ENCODE peak calls at places on chromosomes 7 and 10, in seven cellular contexts. One of them, this sample, is unnamed. For H3K4me1, the result is how much of the 10 kb centered on the place peaks cover.

GRCh38 chr7:142231716-142232115 is 26.1 kb downstream of the PRSS58 start:
- DNase-seq in PC-3: peak
- DNase-seq in aorta: no peak
- DNase-seq in neuronal stem cell: peak
- DNase-seq in CD4-positive, CD25-positive, alpha-beta regulatory T cell: no peak
- DNase-seq in body of pancreas: no peak
- DNase-seq in upper lobe of right lung: no peak
- DNase-seq in this sample: no peak

GRCh38 chr10:18334116-18334867 is 194.1 kb downstream of the CACNB2 start:
- DNase-seq in PC-3: no peak
- DNase-seq in aorta: no peak
- DNase-seq in neuronal stem cell: no peak
- DNase-seq in CD4-positive, CD25-positive, alpha-beta regulatory T cell: no peak
- DNase-seq in body of pancreas: no peak
- DNase-seq in upper lobe of right lung: no peak
- DNase-seq in this sample: no peak

GRCh38 chr10:37535459-37536246 is 321.8 kb downstream of the ZNF248 start:
- DNase-seq in PC-3: peak
- DNase-seq in aorta: no peak
- DNase-seq in neuronal stem cell: no peak
- DNase-seq in CD4-positive, CD25-positive, alpha-beta regulatory T cell: no peak
- DNase-seq in body of pancreas: no peak
- DNase-seq in upper lobe of right lung: no peak
- DNase-seq in this sample: no peak

GRCh38 chr10:24488631-24489030 is 235.1 kb downstream of the ARHGAP21 start:
- DNase-seq in PC-3: no peak
- DNase-seq in aorta: no peak
- DNase-seq in neuronal stem cell: no peak
- DNase-seq in CD4-positive, CD25-positive, alpha-beta regulatory T cell: no peak
- DNase-seq in body of pancreas: peak
- DNase-seq in upper lobe of right lung: no peak
- DNase-seq in this sample: no peak

GRCh38 chr7:97226541-97226940 is 109.0 kb downstream of the SDHAF3 start:
- DNase-seq in PC-3: no peak
- DNase-seq in aorta: no peak
- DNase-seq in neuronal stem cell: no peak
- DNase-seq in CD4-positive, CD25-positive, alpha-beta regulatory T cell: no peak
- DNase-seq in body of pancreas: no peak
- DNase-seq in upper lobe of right lung: no peak
- DNase-seq in this sample: no peak

GRCh38 chr10:128078136-128078969 is 47.9 kb downstream of the MKI67 start:
- DNase-seq in PC-3: peak
- DNase-seq in aorta: peak
- DNase-seq in neuronal stem cell: peak
- DNase-seq in CD4-positive, CD25-positive, alpha-beta regulatory T cell: peak
- DNase-seq in body of pancreas: no peak
- DNase-seq in upper lobe of right lung: peak
- DNase-seq in this sample: no peak

GRCh38 chr10:127036987-127037386 is 131.8 kb downstream of the DOCK1 start:
- DNase-seq in PC-3: no peak
- DNase-seq in aorta: no peak
- DNase-seq in neuronal stem cell: no peak
- DNase-seq in CD4-positive, CD25-positive, alpha-beta regulatory T cell: no peak
- DNase-seq in body of pancreas: no peak
- DNase-seq in upper lobe of right lung: no peak
- DNase-seq in this sample: no peak

GRCh38 chr10:95505641-95506040 is 55.5 kb downstream of the SORBS1 start:
- DNase-seq in PC-3: no peak
- DNase-seq in aorta: no peak
- DNase-seq in neuronal stem cell: no peak
- DNase-seq in CD4-positive, CD25-positive, alpha-beta regulatory T cell: no peak
- DNase-seq in body of pancreas: no peak
- DNase-seq in upper lobe of right lung: no peak
- DNase-seq in this sample: no peak

GRCh38 chr10:20593649-20594048 is 303.5 kb downstream of the NEBL start:
- DNase-seq in PC-3: no peak
- DNase-seq in aorta: no peak
- DNase-seq in neuronal stem cell: no peak
- DNase-seq in CD4-positive, CD25-positive, alpha-beta regulatory T cell: no peak
- DNase-seq in body of pancreas: no peak
- DNase-seq in upper lobe of right lung: no peak
- DNase-seq in this sample: no peak

GRCh38 chr10:26679588-26679987 is 17.9 kb upstream of the PDSS1 start:
- DNase-seq in PC-3: no peak
- DNase-seq in aorta: no peak
- DNase-seq in neuronal stem cell: no peak
- DNase-seq in CD4-positive, CD25-positive, alpha-beta regulatory T cell: no peak
- DNase-seq in body of pancreas: no peak
- DNase-seq in upper lobe of right lung: no peak
- DNase-seq in this sample: no peak

GRCh38 chr7:45663167-45663921 is 89.2 kb downstream of the ADCY1 start:
- DNase-seq in PC-3: peak
- DNase-seq in aorta: no peak
- DNase-seq in neuronal stem cell: peak
- DNase-seq in CD4-positive, CD25-positive, alpha-beta regulatory T cell: peak
- DNase-seq in body of pancreas: peak
- DNase-seq in upper lobe of right lung: no peak
- DNase-seq in this sample: no peak

GRCh38 chr7:94393251-94393758 is 1.4 kb upstream of the COL1A2 start:
- DNase-seq in PC-3: no peak
- DNase-seq in aorta: peak
- DNase-seq in neuronal stem cell: peak
- DNase-seq in CD4-positive, CD25-positive, alpha-beta regulatory T cell: no peak
- DNase-seq in body of pancreas: no peak
- DNase-seq in upper lobe of right lung: no peak
- DNase-seq in this sample: no peak

GRCh38 chr7:13633857-13634256 is 355.6 kb downstream of the ETV1 start:
- DNase-seq in PC-3: no peak
- DNase-seq in aorta: no peak
- DNase-seq in neuronal stem cell: no peak
- DNase-seq in CD4-positive, CD25-positive, alpha-beta regulatory T cell: no peak
- DNase-seq in body of pancreas: no peak
- DNase-seq in upper lobe of right lung: no peak
- DNase-seq in this sample: no peak

DNA sequence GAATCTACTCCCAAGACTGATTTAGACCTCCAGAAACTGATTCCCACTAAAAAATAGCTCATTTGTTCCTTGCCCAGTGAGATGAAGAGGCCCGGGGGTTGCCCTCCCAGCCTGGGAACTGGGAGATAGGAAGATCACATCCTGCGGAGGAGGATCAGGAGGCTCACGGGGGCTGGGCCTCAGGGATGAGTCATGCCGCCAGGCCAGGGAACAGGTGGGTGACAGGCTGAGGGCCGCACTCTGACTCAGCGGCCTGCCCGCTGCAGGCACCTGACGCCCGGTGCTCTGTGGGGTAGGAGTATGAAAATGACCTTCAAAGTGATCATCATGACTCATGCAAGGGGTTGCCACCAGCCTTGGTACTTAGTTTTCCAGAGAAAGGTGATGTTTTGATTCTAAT is 104.5 kb upstream of the ZPBP start:
- DNase-seq in PC-3: peak
- DNase-seq in aorta: no peak
- DNase-seq in neuronal stem cell: no peak
- DNase-seq in CD4-positive, CD25-positive, alpha-beta regulatory T cell: peak
- DNase-seq in body of pancreas: no peak
- DNase-seq in upper lobe of right lung: no peak
- DNase-seq in this sample: no peak
- H3K4me1 ChIP-seq in PC-3: under half
- H3K4me1 ChIP-seq in aorta: under half
- H3K4me1 ChIP-seq in neuronal stem cell: under half
- H3K4me1 ChIP-seq in CD4-positive, CD25-positive, alpha-beta regulatory T cell: under half
- H3K4me1 ChIP-seq in body of pancreas: under half
- H3K4me1 ChIP-seq in upper lobe of right lung: under half
- H3K4me1 ChIP-seq in this sample: under half

GRCh38 chr10:122592161-122592560 is 31.6 kb downstream of the DMBT1 start:
- DNase-seq in PC-3: no peak
- DNase-seq in aorta: no peak
- DNase-seq in neuronal stem cell: no peak
- DNase-seq in CD4-positive, CD25-positive, alpha-beta regulatory T cell: no peak
- DNase-seq in body of pancreas: no peak
- DNase-seq in upper lobe of right lung: no peak
- DNase-seq in this sample: no peak

GRCh38 chr10:122591736-122592135 is 31.2 kb downstream of the DMBT1 start:
- DNase-seq in PC-3: no peak
- DNase-seq in aorta: no peak
- DNase-seq in neuronal stem cell: no peak
- DNase-seq in CD4-positive, CD25-positive, alpha-beta regulatory T cell: no peak
- DNase-seq in body of pancreas: no peak
- DNase-seq in upper lobe of right lung: no peak
- DNase-seq in this sample: no peak

GRCh38 chr10:122587099-122587725 is 26.7 kb downstream of the DMBT1 start:
- DNase-seq in PC-3: no peak
- DNase-seq in aorta: no peak
- DNase-seq in neuronal stem cell: no peak
- DNase-seq in CD4-positive, CD25-positive, alpha-beta regulatory T cell: no peak
- DNase-seq in body of pancreas: no peak
- DNase-seq in upper lobe of right lung: no peak
- DNase-seq in this sample: no peak

GRCh38 chr10:122590158-122590557 is 29.6 kb downstream of the DMBT1 start:
- DNase-seq in PC-3: no peak
- DNase-seq in aorta: no peak
- DNase-seq in neuronal stem cell: no peak
- DNase-seq in CD4-positive, CD25-positive, alpha-beta regulatory T cell: no peak
- DNase-seq in body of pancreas: no peak
- DNase-seq in upper lobe of right lung: no peak
- DNase-seq in this sample: no peak

GRCh38 chr10:122588381-122588780 is 27.8 kb downstream of the DMBT1 start:
- DNase-seq in PC-3: no peak
- DNase-seq in aorta: no peak
- DNase-seq in neuronal stem cell: no peak
- DNase-seq in CD4-positive, CD25-positive, alpha-beta regulatory T cell: no peak
- DNase-seq in body of pancreas: no peak
- DNase-seq in upper lobe of right lung: no peak
- DNase-seq in this sample: no peak
- H3K4me1 ChIP-seq in PC-3: under half
- H3K4me1 ChIP-seq in aorta: under half
- H3K4me1 ChIP-seq in neuronal stem cell: under half
- H3K4me1 ChIP-seq in CD4-positive, CD25-positive, alpha-beta regulatory T cell: under half
- H3K4me1 ChIP-seq in body of pancreas: under half
- H3K4me1 ChIP-seq in upper lobe of right lung: under half
- H3K4me1 ChIP-seq in this sample: under half

GRCh38 chr10:79195091-79195923 is 126.5 kb downstream of the ZMIZ1 start:
- DNase-seq in PC-3: peak
- DNase-seq in aorta: peak
- DNase-seq in neuronal stem cell: peak
- DNase-seq in CD4-positive, CD25-positive, alpha-beta regulatory T cell: peak
- DNase-seq in body of pancreas: peak
- DNase-seq in upper lobe of right lung: peak
- DNase-seq in this sample: peak

GRCh38 chr10:79196470-79197461 is 128.0 kb downstream of the ZMIZ1 start:
- DNase-seq in PC-3: peak
- DNase-seq in aorta: peak
- DNase-seq in neuronal stem cell: peak
- DNase-seq in CD4-positive, CD25-positive, alpha-beta regulatory T cell: peak
- DNase-seq in body of pancreas: peak
- DNase-seq in upper lobe of right lung: peak
- DNase-seq in this sample: peak

GRCh38 chr10:79191951-79192676 is 123.3 kb downstream of the ZMIZ1 start:
- DNase-seq in PC-3: no peak
- DNase-seq in aorta: no peak
- DNase-seq in neuronal stem cell: no peak
- DNase-seq in CD4-positive, CD25-positive, alpha-beta regulatory T cell: no peak
- DNase-seq in body of pancreas: no peak
- DNase-seq in upper lobe of right lung: no peak
- DNase-seq in this sample: no peak

GRCh38 chr10:79192677-79193003 is 123.9 kb downstream of the ZMIZ1 start:
- DNase-seq in PC-3: peak
- DNase-seq in aorta: no peak
- DNase-seq in neuronal stem cell: no peak
- DNase-seq in CD4-positive, CD25-positive, alpha-beta regulatory T cell: no peak
- DNase-seq in body of pancreas: no peak
- DNase-seq in upper lobe of right lung: no peak
- DNase-seq in this sample: peak

GRCh38 chr10:79193694-79194382 is 125.1 kb downstream of the ZMIZ1 start:
- DNase-seq in PC-3: no peak
- DNase-seq in aorta: no peak
- DNase-seq in neuronal stem cell: no peak
- DNase-seq in CD4-positive, CD25-positive, alpha-beta regulatory T cell: no peak
- DNase-seq in body of pancreas: no peak
- DNase-seq in upper lobe of right lung: no peak
- DNase-seq in this sample: peak
- H3K4me1 ChIP-seq in PC-3: under half
- H3K4me1 ChIP-seq in aorta: under half
- H3K4me1 ChIP-seq in neuronal stem cell: under half
- H3K4me1 ChIP-seq in CD4-positive, CD25-positive, alpha-beta regulatory T cell: under half
- H3K4me1 ChIP-seq in body of pancreas: under half
- H3K4me1 ChIP-seq in upper lobe of right lung: under half
- H3K4me1 ChIP-seq in this sample: under half

DNA sequence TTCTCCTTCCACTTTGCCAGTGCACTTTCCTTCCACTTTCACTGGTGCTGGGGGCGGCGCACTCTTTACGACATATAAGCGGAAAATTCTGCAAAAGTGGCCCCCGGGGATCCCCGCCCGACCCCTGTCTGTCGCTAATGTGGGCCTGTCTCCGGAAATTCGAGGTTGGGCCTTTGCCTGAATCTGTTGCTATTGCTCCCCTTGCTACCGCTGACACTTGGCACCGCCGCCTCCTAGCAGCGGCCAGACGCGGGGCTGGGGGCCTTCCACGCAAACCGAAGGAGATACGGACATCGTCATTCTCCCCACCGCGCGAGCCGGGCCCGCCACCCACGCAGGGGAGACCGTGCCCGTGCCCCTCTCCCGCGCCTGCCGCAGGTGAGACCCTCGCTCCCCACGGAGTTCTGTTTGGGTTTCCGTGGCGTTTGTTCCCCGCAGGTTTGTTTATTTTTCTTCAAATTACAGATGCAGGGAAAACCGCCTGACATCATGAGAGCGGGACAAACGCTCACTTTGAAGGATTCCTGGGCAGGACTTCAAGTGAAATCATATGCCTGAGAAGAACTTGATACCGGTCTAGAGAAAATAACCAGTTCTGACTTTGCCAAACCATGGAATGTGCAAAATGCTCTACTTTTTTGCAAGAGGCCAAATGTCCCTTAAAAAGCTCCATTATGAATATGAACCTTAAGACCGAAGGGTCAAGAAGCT is 5.0 kb downstream of the TWIST1 start:
- DNase-seq in PC-3: no peak
- DNase-seq in aorta: peak
- DNase-seq in neuronal stem cell: peak
- DNase-seq in CD4-positive, CD25-positive, alpha-beta regulatory T cell: no peak
- DNase-seq in body of pancreas: no peak
- DNase-seq in upper lobe of right lung: no peak
- DNase-seq in this sample: peak
- H3K4me1 ChIP-seq in PC-3: under half
- H3K4me1 ChIP-seq in aorta: under half
- H3K4me1 ChIP-seq in neuronal stem cell: under half
- H3K4me1 ChIP-seq in CD4-positive, CD25-positive, alpha-beta regulatory T cell: under half
- H3K4me1 ChIP-seq in body of pancreas: under half
- H3K4me1 ChIP-seq in upper lobe of right lung: under half
- H3K4me1 ChIP-seq in this sample: under half

This sample was measured in left lung.